ENCODE peak calls at places on chromosomes 16 and 17, in eight cellular contexts. G, B, F, Z, R, T, W and U are unnamed samples.

GRCh38 chr16:12186774-12187335 is 210.3 kb downstream of the SNX29 start:
- DNase-seq in G (no peak), B (no peak), F (no peak), Z (no peak), R (peak; percentile 58), T (no peak), W (no peak), U (no peak)

GRCh38 chr17:48814504-48814903 is 2.5 kb downstream of the TTLL6 start:
- DNase-seq in G (no peak), B (peak; percentile 80), F (peak; percentile 34), Z (peak; percentile 61), R (no peak), T (peak; percentile 47), W (peak; percentile 22), U (no peak)

GRCh38 chr17:71527311-71527710 is 593.5 kb upstream of the SOX9 start:
- DNase-seq in G (no peak), B (peak; percentile 38), F (no peak), Z (no peak), R (no peak), T (no peak), W (no peak), U (no peak)

GRCh38 chr17:75525806-75526554 is 483 bp downstream of the LLGL2 start:
- DNase-seq in G (no peak), B (no peak), F (no peak), Z (peak; percentile 43), R (no peak), T (peak; percentile 35), W (no peak), U (no peak)

GRCh38 chr17:68707032-68707431 is 105.9 kb upstream of the FAM20A start:
- DNase-seq in G (no peak), B (peak; percentile 82), F (no peak), Z (no peak), R (no peak), T (no peak), W (no peak), U (no peak)

GRCh38 chr17:10730956-10731879 is 1.4 kb upstream of the TMEM220 start:
- DNase-seq in G (no peak), B (no peak), F (no peak), Z (peak; percentile 63), R (no peak), T (no peak), W (no peak), U (no peak)

GRCh38 chr17:42754782-42755181 is 6.2 kb upstream of the RAMP2 start:
- DNase-seq in G (no peak), B (no peak), F (no peak), Z (no peak), R (no peak), T (no peak), W (no peak), U (peak; percentile 78)

GRCh38 chr16:53689636-53690035 is 14.0 kb downstream of the RPGRIP1L start:
- DNase-seq in G (no peak), B (no peak), F (no peak), Z (no peak), R (no peak), T (no peak), W (no peak), U (no peak)

GRCh38 chr17:231191-231965 is 49.9 kb upstream of the DOC2B start:
- DNase-seq in G (no peak), B (no peak), F (no peak), Z (no peak), R (no peak), T (peak; percentile 14), W (no peak), U (peak; percentile 52)

GRCh38 chr16:20799599-20799998 is 6.7 kb downstream of the ERI2 start:
- DNase-seq in G (no peak), B (peak; percentile 81), F (no peak), Z (no peak), R (no peak), T (no peak), W (no peak), U (no peak)

GRCh38 chr16:53282975-53283946 is 151.0 kb upstream of the RBL2 start:
- DNase-seq in G (no peak), B (peak; percentile 66), F (no peak), Z (no peak), R (no peak), T (no peak), W (no peak), U (no peak)

GRCh38 chr16:84724619-84725307 is 25.0 kb downstream of the USP10 start:
- DNase-seq in G (no peak), B (no peak), F (no peak), Z (no peak), R (no peak), T (no peak), W (peak; percentile 42), U (no peak)

GRCh38 chr17:17988427-17988945 is 15.8 kb downstream of the DRC3 start:
- DNase-seq in G (no peak), B (no peak), F (no peak), Z (no peak), R (no peak), T (no peak), W (no peak), U (peak; percentile 65)

GRCh38 chr17:53150101-53150698 is 672.5 kb upstream of the KIF2B start:
- DNase-seq in G (no peak), B (no peak), F (no peak), Z (no peak), R (no peak), T (no peak), W (no peak), U (no peak)

DNA sequence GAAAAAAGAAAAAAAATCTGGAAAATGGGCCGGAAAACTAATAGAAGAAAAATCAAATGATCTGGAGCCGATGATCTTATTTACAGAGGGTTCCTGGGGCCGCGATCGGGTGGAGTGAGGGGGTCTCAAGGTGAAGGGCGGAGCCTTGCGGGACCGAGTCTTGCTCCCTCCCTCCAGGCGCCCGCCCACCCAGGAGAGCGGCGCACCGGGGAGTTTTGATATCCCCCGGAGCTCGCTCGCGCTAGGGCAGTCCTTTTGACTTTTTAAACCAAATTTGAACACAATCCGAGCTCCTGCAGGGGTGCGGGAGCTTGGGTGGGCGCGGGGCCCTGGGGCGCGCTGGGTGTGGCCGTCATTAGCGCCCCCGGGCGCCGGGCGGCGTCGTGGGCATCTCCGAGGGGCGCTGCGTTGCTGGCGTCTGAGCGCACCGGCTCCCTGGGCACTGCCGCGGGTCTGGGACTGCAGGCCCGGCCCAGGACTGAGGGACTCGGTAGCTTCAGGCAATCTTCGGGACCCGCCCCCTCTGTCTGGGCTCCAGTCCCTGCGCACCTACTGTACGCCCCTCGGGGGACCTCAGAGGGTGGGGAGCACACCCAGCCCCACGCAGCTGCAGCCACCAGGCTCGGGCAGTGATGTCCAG is 10.9 kb downstream of the MAF start:
- DNase-seq in G (no peak), B (no peak), F (no peak), Z (no peak), R (no peak), T (no peak), W (peak; percentile 41), U (no peak)
- H3K4me3 ChIP-seq in G (peak overlapping the region; percentile 56), B (peak overlapping the region; percentile 81), F (peak overlapping the region; percentile 35), Z (peak overlapping the region; percentile 50), R (no peak overlapping the region), T (no peak overlapping the region), W (peak overlapping the region; percentile 62), U (no peak overlapping the region)

DNA sequence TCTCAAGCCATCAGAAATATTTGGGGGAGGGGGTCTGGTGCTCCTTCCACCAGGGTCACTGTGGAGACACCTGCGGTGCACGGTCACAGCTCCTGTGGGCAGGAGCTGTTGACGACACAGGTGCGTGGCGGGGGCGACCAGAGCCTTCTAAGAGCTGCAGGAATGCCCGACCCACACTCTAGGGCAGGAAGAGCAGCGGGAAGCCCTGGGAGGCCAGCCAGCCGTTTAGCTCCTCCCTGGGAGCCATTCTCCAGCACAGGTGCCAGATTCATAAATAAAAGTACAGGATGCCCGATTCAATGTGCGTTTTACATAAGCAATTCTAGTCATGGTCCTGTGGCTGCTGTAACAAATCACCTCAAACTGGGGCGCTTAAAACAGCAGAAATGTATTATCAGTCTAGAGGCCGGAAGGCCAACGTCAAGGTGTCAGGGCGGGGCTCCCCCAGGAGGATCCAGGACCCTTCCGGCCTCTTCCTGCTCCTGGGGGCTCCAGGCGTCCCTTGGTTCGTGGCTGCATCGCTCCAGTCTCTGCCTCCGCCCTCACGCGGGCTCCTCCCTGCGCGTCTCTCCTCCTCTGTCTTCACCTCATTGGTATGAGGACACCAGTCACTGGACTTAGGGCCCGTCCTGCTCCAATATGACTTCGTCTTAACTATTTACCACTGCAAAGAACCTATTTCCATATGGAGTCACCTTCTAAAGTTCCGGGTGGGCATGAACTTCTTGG is 155.3 kb downstream of the FOXL1 start:
- DNase-seq in G (no peak), B (no peak), F (no peak), Z (no peak), R (no peak), T (no peak), W (no peak), U (no peak)
- H3K4me3 ChIP-seq in G (no peak overlapping the region), B (no peak overlapping the region), F (no peak overlapping the region), Z (no peak overlapping the region), R (no peak overlapping the region), T (no peak overlapping the region), W (no peak overlapping the region), U (no peak overlapping the region)

DNA sequence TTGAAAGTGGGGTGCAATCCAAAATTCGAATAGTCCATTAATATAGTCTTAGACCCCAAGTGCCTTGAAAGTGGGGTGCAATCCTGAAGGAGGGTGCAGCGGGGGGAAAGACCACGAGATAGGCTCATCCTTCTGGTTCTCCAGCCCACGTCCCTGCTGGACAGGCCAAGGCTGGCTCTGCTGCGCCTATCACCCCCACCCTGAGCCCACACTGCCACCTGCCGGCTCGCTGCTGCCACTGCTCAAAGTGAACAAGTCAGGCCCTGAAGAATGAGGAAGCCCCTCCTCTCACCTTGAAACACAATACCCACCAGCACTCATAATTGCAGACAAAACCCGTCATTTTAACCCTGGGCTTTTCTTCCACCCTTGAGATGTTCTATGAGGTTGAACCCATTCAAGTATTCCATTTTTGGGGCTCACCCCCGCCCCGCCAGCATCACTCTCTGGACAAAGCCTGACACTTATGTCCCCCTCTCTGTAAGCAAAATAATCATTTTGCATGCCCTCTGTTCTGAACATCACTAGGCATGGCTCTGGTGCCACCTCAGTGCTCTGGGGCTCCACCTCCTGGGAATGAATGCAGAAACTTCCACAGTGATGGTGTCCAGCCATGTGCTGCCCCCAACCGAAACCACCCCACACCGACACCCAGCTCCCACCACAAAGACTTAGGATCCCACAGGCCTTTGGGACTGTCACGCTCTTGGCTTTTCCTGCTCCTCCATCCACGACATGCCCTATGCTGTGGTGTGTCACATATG is 56.8 kb downstream of the BEAN1 start:
- DNase-seq in G (peak; percentile 87), B (peak; percentile 91), F (peak; percentile 49), Z (peak; percentile 76), R (no peak), T (peak; percentile 74), W (peak; percentile 66), U (peak; percentile 92)
- H3K4me3 ChIP-seq in G (no peak overlapping the region), B (no peak overlapping the region), F (no peak overlapping the region), Z (no peak overlapping the region), R (no peak overlapping the region), T (no peak overlapping the region), W (no peak overlapping the region), U (no peak overlapping the region)

GRCh38 chr17:58148609-58149008 is 425 bp downstream of the OR4D1 start:
- DNase-seq in G (no peak), B (no peak), F (no peak), Z (no peak), R (no peak), T (no peak), W (no peak), U (no peak)

GRCh38 chr17:58141505-58141904 is 6.7 kb upstream of the OR4D1 start:
- DNase-seq in G (no peak), B (no peak), F (no peak), Z (no peak), R (no peak), T (no peak), W (no peak), U (no peak)

GRCh38 chr17:58147930-58148434 is at the start of gene OR4D1:
- DNase-seq in G (no peak), B (no peak), F (no peak), Z (no peak), R (no peak), T (no peak), W (no peak), U (no peak)

GRCh38 chr17:58144801-58145200 is 3.4 kb upstream of the OR4D1 start:
- DNase-seq in G (no peak), B (no peak), F (no peak), Z (no peak), R (no peak), T (no peak), W (no peak), U (no peak)
- H3K4me3 ChIP-seq in G (no peak overlapping the region), B (no peak overlapping the region), F (no peak overlapping the region), Z (no peak overlapping the region), R (no peak overlapping the region), T (no peak overlapping the region), W (no peak overlapping the region), U (no peak overlapping the region)